ENCODE peak calls at places on chromosomes 2 and 18, in four cellular contexts. M is activated effector memory CD4-positive, alpha-beta T cell treated with anti-CD3 and anti-CD28 coated beads, Interleukin-2, amount 50 U/mL, for 16 hours; U is non-pigmented ciliary epithelial cell; K is AG04450. Y is an unnamed sample.

GRCh38 chr2:232988444-232988843 is 24.6 kb downstream of the NGEF start:
- DNase-seq in M (peak), U (peak), K (peak), Y (peak)

GRCh38 chr18:26458526-26459232 is 89.7 kb downstream of the KCTD1 start:
- DNase-seq in M (no peak), U (no peak), K (no peak), Y (no peak)

GRCh38 chr2:70305531-70305930 is 3.7 kb upstream of the FAM136A start:
- DNase-seq in M (no peak), U (no peak), K (no peak), Y (no peak)

GRCh38 chr2:98160574-98160973 is 73.6 kb downstream of the VWA3B start:
- DNase-seq in M (no peak), U (no peak), K (no peak), Y (no peak)

GRCh38 chr2:152468832-152469692 is 134.1 kb downstream of the FMNL2 start:
- DNase-seq in M (no peak), U (no peak), K (no peak), Y (no peak)

GRCh38 chr2:121046335-121046734 is 238.7 kb downstream of the TFCP2L1 start:
- DNase-seq in M (no peak), U (no peak), K (no peak), Y (no peak)

GRCh38 chr2:101479810-101480209 is 4.9 kb upstream of the RFX8 start:
- DNase-seq in M (no peak), U (no peak), K (no peak), Y (no peak)

GRCh38 chr2:242010567-242011513 is 141.3 kb downstream of the RTP5 start:
- DNase-seq in M (peak), U (no peak), K (no peak), Y (no peak)

GRCh38 chr18:61435064-61435652 is 101.9 kb downstream of the CDH20 start:
- DNase-seq in M (no peak), U (no peak), K (no peak), Y (no peak)

GRCh38 chr2:117718048-117718447 is 96.4 kb upstream of the DDX18 start:
- DNase-seq in M (no peak), U (no peak), K (no peak), Y (no peak)

GRCh38 chr18:12828116-12829051 is 55.7 kb downstream of the PTPN2 start:
- DNase-seq in M (no peak), U (no peak), K (no peak), Y (no peak)

GRCh38 chr2:49270091-49270490 is 115.8 kb upstream of the FSHR start:
- DNase-seq in M (no peak), U (no peak), K (no peak), Y (no peak)

GRCh38 chr2:137302957-137303356 is 537.6 kb downstream of the THSD7B start:
- DNase-seq in M (no peak), U (no peak), K (no peak), Y (no peak)

GRCh38 chr18:41449612-41450011 is 505.4 kb upstream of the PIK3C3 start:
- DNase-seq in M (no peak), U (no peak), K (no peak), Y (no peak)

GRCh38 chr2:121297217-121297830 is 12.3 kb upstream of the TFCP2L1 start:
- DNase-seq in M (no peak), U (no peak), K (no peak), Y (peak)

GRCh38 chr2:119520696-119521436 is 3.4 kb downstream of the SCTR start:
- DNase-seq in M (no peak), U (no peak), K (no peak), Y (no peak)

GRCh38 chr2:233857511-233858118 is 3.3 kb upstream of the HJURP start:
- DNase-seq in M (peak), U (no peak), K (no peak), Y (no peak)

GRCh38 chr2:71566271-71566858 is 113.0 kb downstream of the DYSF start:
- DNase-seq in M (no peak), U (no peak), K (no peak), Y (no peak)

GRCh38 chr2:155481141-155481540 is 782.6 kb downstream of the KCNJ3 start:
- DNase-seq in M (no peak), U (no peak), K (no peak), Y (no peak)

GRCh38 chr2:20960003-20960402 is 83.9 kb downstream of the APOB start:
- DNase-seq in M (no peak), U (no peak), K (no peak), Y (no peak)

GRCh38 chr18:23154823-23155517 is 19.7 kb downstream of the CABLES1 start:
- DNase-seq in M (no peak), U (no peak), K (no peak), Y (no peak)

GRCh38 chr2:215870986-215871385 is 142.4 kb downstream of the MREG start:
- DNase-seq in M (no peak), U (no peak), K (no peak), Y (peak)

GRCh38 chr2:172995323-172996244 is 80.1 kb upstream of the MAP3K20 start:
- DNase-seq in M (no peak), U (peak), K (peak), Y (peak)

GRCh38 chr2:164620873-164621760 is at the start of gene GRB14:
- DNase-seq in M (no peak), U (no peak), K (no peak), Y (peak)

GRCh38 chr18:45155526-45155925 is 459.8 kb upstream of the SLC14A2 start:
- DNase-seq in M (no peak), U (no peak), K (no peak), Y (no peak)

GRCh38 chr18:45399643-45400042 is 215.6 kb upstream of the SLC14A2 start:
- DNase-seq in M (no peak), U (no peak), K (no peak), Y (no peak)

GRCh38 chr2:181627545-181627944 is 29.4 kb downstream of the CERKL start:
- DNase-seq in M (no peak), U (peak), K (no peak), Y (no peak)